ENCODE peak calls at places on chromosomes 5 and 9, in ten cellular contexts. B is SHP77; V is HuH-7.5; M is activated CD8-positive, alpha-beta memory T cell treated with anti-CD3 and anti-CD28 coated beads for 1 hour; Y is activated T-cell treated with anti-CD3 and anti-CD28 coated beads, Interleukin-2, amount 50 U/mL, for 4 hours; S is stimulated activated CD4-positive, alpha-beta T cell treated with anti-CD3 and anti-CD28 coated beads, TNF-alpha, amount 100 ng/mL, for 24 hours; J is CD8-positive, alpha-beta T cell; U is M059J; O is stimulated activated CD8-positive, alpha-beta memory T cell treated with anti-CD3 and anti-CD28 coated beads, Interleukin-4, amount 100 ng/mL, for 24 hours; G is T47D. X is an unnamed sample.

GRCh38 chr5:68652507-68652906 is 437.0 kb downstream of the PIK3R1 start:
- DNase-seq in B (no peak), V (no peak), M (no peak), Y (no peak), S (no peak), J (no peak), U (peak; percentile 72), O (no peak), G (no peak), X (no peak)

GRCh38 chr5:170554566-170555267 is 50.9 kb downstream of the KCNIP1 start:
- DNase-seq in B (no peak), V (no peak), M (no peak), Y (no peak), S (no peak), J (no peak), U (peak; percentile 46), O (no peak), G (no peak), X (no peak)

GRCh38 chr9:97845763-97846162 is 7.3 kb upstream of the FOXE1 start:
- DNase-seq in B (no peak), V (no peak), M (no peak), Y (no peak), S (no peak), J (no peak), U (no peak), O (no peak), G (peak; percentile 39), X (no peak)

GRCh38 chr9:676780-677458 is 164.6 kb upstream of the DMRT1 start:
- DNase-seq in B (no peak), V (no peak), M (no peak), Y (no peak), S (no peak), J (no peak), U (peak; percentile 76), O (no peak), G (no peak), X (no peak)

GRCh38 chr5:139651863-139652787 is 4.0 kb downstream of the CXXC5 start:
- DNase-seq in B (peak; percentile 76), V (peak; percentile 81), M (no peak), Y (peak; percentile 65), S (no peak), J (peak; percentile 68), U (peak; percentile 86), O (peak; percentile 63), G (peak; percentile 91), X (no peak)

GRCh38 chr9:113737414-113738271 is 138.5 kb upstream of the ZNF618 start:
- DNase-seq in B (peak; percentile 62), V (peak; percentile 31), M (no peak), Y (no peak), S (no peak), J (no peak), U (peak; percentile 75), O (no peak), G (peak; percentile 82), X (peak; percentile 67)

GRCh38 chr5:15502208-15502607 is 2.2 kb downstream of the FBXL7 start:
- DNase-seq in B (no peak), V (no peak), M (no peak), Y (no peak), S (no peak), J (no peak), U (no peak), O (no peak), G (no peak), X (no peak)

GRCh38 chr5:178324481-178325310 is 92.1 kb upstream of the PHYKPL start:
- DNase-seq in B (no peak), V (no peak), M (no peak), Y (no peak), S (no peak), J (no peak), U (no peak), O (no peak), G (no peak), X (no peak)

GRCh38 chr9:123629531-123629930 is 273.5 kb downstream of the CRB2 start:
- DNase-seq in B (no peak), V (no peak), M (no peak), Y (no peak), S (no peak), J (no peak), U (no peak), O (no peak), G (no peak), X (no peak)

GRCh38 chr9:4639420-4639819 is 22.7 kb upstream of the PLPP6 start:
- DNase-seq in B (no peak), V (no peak), M (no peak), Y (no peak), S (no peak), J (no peak), U (no peak), O (no peak), G (no peak), X (no peak)

GRCh38 chr5:130642461-130642860 is 522.6 kb downstream of the HINT1 start:
- DNase-seq in B (no peak), V (no peak), M (no peak), Y (no peak), S (no peak), J (no peak), U (no peak), O (no peak), G (no peak), X (no peak)

GRCh38 chr5:32791536-32792240 is 80.6 kb downstream of the NPR3 start:
- DNase-seq in B (no peak), V (no peak), M (no peak), Y (no peak), S (no peak), J (no peak), U (peak; percentile 59), O (no peak), G (no peak), X (no peak)

GRCh38 chr9:93252781-93253530 is 69.0 kb downstream of the WNK2 start:
- DNase-seq in B (no peak), V (no peak), M (no peak), Y (no peak), S (no peak), J (no peak), U (peak; percentile 27), O (no peak), G (no peak), X (no peak)

GRCh38 chr9:72473474-72474241 is 47.8 kb upstream of the TMC1 start:
- DNase-seq in B (no peak), V (no peak), M (no peak), Y (no peak), S (no peak), J (no peak), U (peak; percentile 72), O (no peak), G (no peak), X (no peak)

GRCh38 chr9:107190031-107190935 is 92.8 kb upstream of the RAD23B start:
- DNase-seq in B (no peak), V (no peak), M (no peak), Y (no peak), S (no peak), J (no peak), U (peak; percentile 68), O (no peak), G (no peak), X (no peak)

GRCh38 chr9:2158111-2158610 is 143.0 kb downstream of the SMARCA2 start:
- DNase-seq in B (peak; percentile 24), V (no peak), M (no peak), Y (peak; percentile 17), S (no peak), J (peak; percentile 44), U (peak; percentile 39), O (no peak), G (peak; percentile 41), X (no peak)

GRCh38 chr5:151686673-151687378 is at the start of gene SPARC:
- DNase-seq in B (no peak), V (no peak), M (no peak), Y (no peak), S (no peak), J (no peak), U (peak; percentile 94), O (no peak), G (no peak), X (no peak)

GRCh38 chr5:28391277-28391676 is 1352.9 kb upstream of the CDH9 start:
- DNase-seq in B (no peak), V (no peak), M (no peak), Y (no peak), S (no peak), J (no peak), U (no peak), O (no peak), G (no peak), X (no peak)

X was measured in NCI-H2029 treated with DMSO at 0.1 percent for 48 hours.